ENCODE peak calls at places on chromosomes 7 and 10, in six cellular contexts. H is GM12891, A is HepG2, U is K562, P is GM12878, M is H1. R is an unnamed sample.

GRCh38 chr10:110207805-110208613 is 604 bp downstream of the MXI1 start:
- DNase-seq in H (peak), A (no peak), U (peak), P (no peak), M (no peak), R (no peak)

GRCh38 chr7:156655232-156655628 is 14.7 kb downstream of the RNF32 start:
- DNase-seq in H (no peak), A (no peak), U (no peak), P (no peak), M (no peak), R (no peak)

GRCh38 chr7:103605640-103606039 is 159.6 kb upstream of the SLC26A5 start:
- DNase-seq in H (no peak), A (no peak), U (no peak), P (no peak), M (no peak), R (no peak)

GRCh38 chr10:46226232-46226631 is 60.6 kb upstream of the ANTXRL start:
- DNase-seq in H (no peak), A (no peak), U (no peak), P (no peak), M (no peak), R (no peak)

GRCh38 chr7:107690611-107691010 is 30.0 kb downstream of the SLC26A4 start:
- DNase-seq in H (no peak), A (no peak), U (peak), P (no peak), M (no peak), R (no peak)

GRCh38 chr10:48722153-48722861 is 37.6 kb downstream of the WDFY4 start:
- DNase-seq in H (no peak), A (peak), U (no peak), P (no peak), M (no peak), R (no peak)

GRCh38 chr7:116227678-116228239 is 17.4 kb downstream of the TES start:
- DNase-seq in H (no peak), A (no peak), U (no peak), P (no peak), M (no peak), R (no peak)

GRCh38 chr10:113959383-113959760 is 84.3 kb upstream of the ADRB1 start:
- DNase-seq in H (no peak), A (no peak), U (no peak), P (no peak), M (no peak), R (peak)

GRCh38 chr7:41581041-41581440 is 121.8 kb downstream of the INHBA start:
- DNase-seq in H (no peak), A (no peak), U (no peak), P (no peak), M (no peak), R (no peak)

GRCh38 chr10:28089467-28089866 is 90.6 kb upstream of the ODAD2 start:
- DNase-seq in H (no peak), A (no peak), U (no peak), P (no peak), M (no peak), R (no peak)

GRCh38 chr7:157690833-157691382 is 354.1 kb downstream of the DNAJB6 start:
- DNase-seq in H (no peak), A (peak), U (no peak), P (no peak), M (no peak), R (no peak)

GRCh38 chr10:21290499-21291160 is 234.9 kb downstream of the SKIDA1 start:
- DNase-seq in H (no peak), A (no peak), U (no peak), P (no peak), M (no peak), R (no peak)

GRCh38 chr10:70232155-70232858 is 922 bp downstream of the PPA1 start:
- DNase-seq in H (no peak), A (peak), U (peak), P (no peak), M (no peak), R (no peak)

GRCh38 chr7:54349259-54349658 is 192.9 kb upstream of the VSTM2A start:
- DNase-seq in H (no peak), A (no peak), U (no peak), P (no peak), M (no peak), R (no peak)

GRCh38 chr7:408651-409343 is 110.8 kb downstream of the PDGFA start:
- DNase-seq in H (peak), A (no peak), U (no peak), P (no peak), M (no peak), R (no peak)

GRCh38 chr10:33330543-33331019 is 3.9 kb downstream of the NRP1 start:
- DNase-seq in H (peak), A (peak), U (peak), P (peak), M (no peak), R (peak)

GRCh38 chr10:133129854-133130495 is 30.0 kb upstream of the KNDC1 start:
- DNase-seq in H (no peak), A (no peak), U (no peak), P (no peak), M (no peak), R (no peak)

GRCh38 chr10:52951819-52952218 is 179.2 kb upstream of the MBL2 start:
- DNase-seq in H (peak), A (peak), U (peak), P (no peak), M (peak), R (no peak)

GRCh38 chr7:42253316-42253715 is 16.3 kb upstream of the GLI3 start:
- DNase-seq in H (no peak), A (no peak), U (no peak), P (no peak), M (no peak), R (no peak)

GRCh38 chr7:131183611-131184119 is 144.0 kb upstream of the MKLN1 start:
- DNase-seq in H (no peak), A (no peak), U (no peak), P (no peak), M (no peak), R (no peak)

GRCh38 chr7:75762350-75762917 is 9.6 kb downstream of the CCL26 start:
- DNase-seq in H (peak), A (peak), U (peak), P (peak), M (no peak), R (peak)

GRCh38 chr7:139727151-139727705 is 50.6 kb downstream of the HIPK2 start:
- DNase-seq in H (no peak), A (no peak), U (no peak), P (no peak), M (no peak), R (no peak)

GRCh38 chr7:13021566-13021965 is 334.1 kb downstream of the ARL4A start:
- DNase-seq in H (no peak), A (peak), U (no peak), P (no peak), M (no peak), R (no peak)

GRCh38 chr10:87505366-87506113 is 847 bp downstream of the MINPP1 start:
- DNase-seq in H (peak), A (peak), U (peak), P (no peak), M (no peak), R (peak)

GRCh38 chr7:27143022-27143949 is at the start of gene HOXA5:
- DNase-seq in H (no peak), A (peak), U (no peak), P (no peak), M (peak), R (no peak)

GRCh38 chr7:1990001-1990670 is 242.6 kb downstream of the MAD1L1 start:
- DNase-seq in H (no peak), A (no peak), U (no peak), P (no peak), M (no peak), R (no peak)

GRCh38 chr7:27921081-27921836 is 181.3 kb downstream of the TAX1BP1 start:
- DNase-seq in H (peak), A (peak), U (peak), P (peak), M (peak), R (no peak)

GRCh38 chr7:30411897-30412296 is 66.7 kb downstream of the NOD1 start:
- DNase-seq in H (no peak), A (no peak), U (no peak), P (no peak), M (no peak), R (no peak)

GRCh38 chr10:89274928-89275327 is 23.4 kb upstream of the LIPA start:
- DNase-seq in H (no peak), A (no peak), U (no peak), P (no peak), M (no peak), R (no peak)

GRCh38 chr10:94439275-94439861 is 37.0 kb downstream of the TBC1D12 start:
- DNase-seq in H (no peak), A (no peak), U (no peak), P (no peak), M (no peak), R (no peak)

GRCh38 chr10:60182691-60183090 is 207.0 kb downstream of the ANK3 start:
- DNase-seq in H (no peak), A (no peak), U (no peak), P (no peak), M (no peak), R (no peak)

GRCh38 chr7:143299840-143300239 is 11.7 kb downstream of the CASP2 start:
- DNase-seq in H (no peak), A (peak), U (peak), P (no peak), M (no peak), R (no peak)

GRCh38 chr7:116912269-116912909 is 40.9 kb upstream of the ST7 start:
- DNase-seq in H (no peak), A (no peak), U (no peak), P (no peak), M (no peak), R (no peak)

GRCh38 chr7:66326501-66327180 is 121.5 kb downstream of the TPST1 start:
- DNase-seq in H (no peak), A (no peak), U (no peak), P (no peak), M (no peak), R (no peak)

GRCh38 chr10:45432113-45432512 is 58.1 kb downstream of the ALOX5 start:
- DNase-seq in H (no peak), A (no peak), U (no peak), P (no peak), M (no peak), R (no peak)

GRCh38 chr7:90968871-90969270 is 295.4 kb upstream of the FZD1 start:
- DNase-seq in H (no peak), A (no peak), U (no peak), P (no peak), M (no peak), R (no peak)
- TF ChIP-seq POLR2A in H (no peak), A (no peak), U (no peak), P (no peak), M (no peak), R (no peak)

GRCh38 chr7:102063736-102064135 is 222.9 kb upstream of the SH2B2 start:
- DNase-seq in H (no peak), A (no peak), U (peak), P (no peak), M (peak), R (no peak)

GRCh38 chr7:102061981-102062390 is 224.7 kb upstream of the SH2B2 start:
- DNase-seq in H (peak), A (no peak), U (no peak), P (peak), M (no peak), R (peak)

GRCh38 chr7:102065226-102065625 is 221.4 kb upstream of the SH2B2 start:
- DNase-seq in H (no peak), A (no peak), U (no peak), P (no peak), M (no peak), R (no peak)

GRCh38 chr7:102066476-102066875 is 220.2 kb upstream of the SH2B2 start:
- DNase-seq in H (no peak), A (no peak), U (no peak), P (no peak), M (no peak), R (no peak)

GRCh38 chr7:102064361-102065025 is 222.2 kb upstream of the SH2B2 start:
- DNase-seq in H (no peak), A (no peak), U (peak), P (no peak), M (no peak), R (no peak)
- TF ChIP-seq POLR2AphosphoS5 in H (no peak), A (no peak), U (no peak), P (no peak), M (no peak), R (no peak)

GRCh38 chr7:68640103-68640502 is 958.2 kb upstream of the AUTS2 start:
- DNase-seq in H (no peak), A (no peak), U (no peak), P (no peak), M (no peak), R (no peak)
- TF ChIP-seq TAF1 in H (no peak), A (no peak), U (no peak), P (no peak), M (no peak), R (no peak)

GRCh38 chr7:152759655-152760383 is at the start of gene ACTR3B:
- DNase-seq in H (peak), A (peak), U (peak), P (no peak), M (peak), R (peak)
- TF ChIP-seq POLR2A in H (peak), A (peak), U (peak), P (peak), M (peak), R (peak)

GRCh38 chr10:79433324-79434222 is 11.9 kb downstream of the ZCCHC24 start:
- DNase-seq in H (no peak), A (no peak), U (no peak), P (no peak), M (no peak), R (no peak)
- TF ChIP-seq POLR2AphosphoS5 in H (no peak), A (no peak), U (no peak), P (no peak), M (no peak), R (no peak)